ENCODE peak calls at places on chromosomes 12 and 14, in six cellular contexts. S is heart left ventricle, L is brain microvascular endothelial cell, M is ovary, T is thyroid gland, G is left ventricle myocardium inferior. R is an unnamed sample.

GRCh38 chr12:76024942-76025600 is 6.5 kb downstream of the PHLDA1 start:
- DNase-seq in S (no peak), L (peak; percentile 68), M (no peak), T (no peak), G (no peak), R (no peak)

GRCh38 chr12:25084816-25085215 is 110.1 kb downstream of the DNAI7 start:
- DNase-seq in S (no peak), L (no peak), M (no peak), T (no peak), G (no peak), R (no peak)

GRCh38 chr14:93090826-93091583 is 24.7 kb downstream of the ITPK1 start:
- DNase-seq in S (no peak), L (no peak), M (peak; percentile 46), T (no peak), G (peak; percentile 53), R (no peak)

GRCh38 chr12:100077367-100077766 is 65.3 kb downstream of the BLTP3B start:
- DNase-seq in S (no peak), L (no peak), M (no peak), T (no peak), G (no peak), R (no peak)

GRCh38 chr12:131046813-131047788 is 93.4 kb downstream of the ADGRD1 start:
- DNase-seq in S (peak; percentile 72), L (no peak), M (no peak), T (peak; percentile 30), G (peak; percentile 62), R (no peak)

GRCh38 chr12:6725350-6725749 is 1.5 kb downstream of the COPS7A start:
- DNase-seq in S (no peak), L (no peak), M (no peak), T (no peak), G (no peak), R (no peak)

GRCh38 chr12:25433581-25434325 is 119.3 kb downstream of the LMNTD1 start:
- DNase-seq in S (no peak), L (peak; percentile 29), M (no peak), T (no peak), G (no peak), R (no peak)

GRCh38 chr14:21852061-21852664 is 178.5 kb upstream of the OR4E1 start:
- DNase-seq in S (no peak), L (peak; percentile 29), M (no peak), T (peak; percentile 45), G (no peak), R (no peak)

GRCh38 chr12:19978193-19978592 is 390.1 kb upstream of the PDE3A start:
- DNase-seq in S (no peak), L (peak; percentile 94), M (no peak), T (no peak), G (no peak), R (no peak)

GRCh38 chr14:35879141-35879648 is 53.1 kb downstream of the BRMS1L start:
- DNase-seq in S (no peak), L (no peak), M (no peak), T (no peak), G (no peak), R (no peak)
- H3K4me3 ChIP-seq in S (no peak overlapping the region), L (no peak overlapping the region), M (no peak overlapping the region), T (no peak overlapping the region), G (no peak overlapping the region), R (no peak overlapping the region)

GRCh38 chr12:43154498-43155045 is 397.4 kb downstream of the ADAMTS20 start:
- DNase-seq in S (no peak), L (no peak), M (no peak), T (no peak), G (no peak), R (no peak)

GRCh38 chr12:43151406-43152080 is 400.5 kb downstream of the ADAMTS20 start:
- DNase-seq in S (no peak), L (no peak), M (no peak), T (no peak), G (no peak), R (no peak)

GRCh38 chr12:43147893-43148292 is 404.1 kb downstream of the ADAMTS20 start:
- DNase-seq in S (no peak), L (no peak), M (no peak), T (no peak), G (no peak), R (no peak)

GRCh38 chr12:43143278-43143677 is 408.7 kb downstream of the ADAMTS20 start:
- DNase-seq in S (no peak), L (no peak), M (no peak), T (no peak), G (no peak), R (no peak)

DNA sequence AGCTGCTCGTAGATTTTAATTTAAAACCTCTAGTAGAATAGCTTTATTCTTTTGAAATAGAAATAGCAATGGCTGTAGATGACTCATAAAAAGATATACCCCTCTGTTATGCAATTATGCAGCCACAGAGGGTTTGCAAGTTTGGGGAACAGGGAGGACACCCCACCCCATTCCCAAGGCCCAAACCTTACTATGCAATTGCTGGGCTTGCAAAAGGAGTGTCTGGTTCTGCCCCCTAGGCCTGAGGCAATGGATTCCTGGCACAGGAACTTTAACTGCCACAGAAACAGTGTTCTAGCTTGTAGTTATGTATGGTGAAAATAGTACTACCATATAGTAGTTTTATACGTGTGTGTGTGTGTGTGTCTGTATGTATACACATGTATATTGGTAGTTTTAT is 403.3 kb downstream of the ADAMTS20 start:
- DNase-seq in S (no peak), L (no peak), M (no peak), T (no peak), G (no peak), R (no peak)
- TF ChIP-seq CTCF in S (no peak), L (no peak), M (no peak), T (no peak), G (no peak), R (no peak)

GRCh38 chr12:59780605-59781135 is 184.8 kb downstream of the SLC16A7 start:
- DNase-seq in S (no peak), L (peak; percentile 25), M (no peak), T (no peak), G (no peak), R (no peak)
- H3K36me3 ChIP-seq in S (peaks cover 6% of the 10 kb centered on the region), L (no peaks in the 10 kb centered on the region), M (no peaks in the 10 kb centered on the region), T (no peaks in the 10 kb centered on the region), G (no peaks in the 10 kb centered on the region), R (no peaks in the 10 kb centered on the region)

GRCh38 chr12:32108829-32109228 is 2.2 kb downstream of the BICD1 start:
- DNase-seq in S (no peak), L (no peak), M (no peak), T (no peak), G (no peak), R (no peak)
- H3K4me3 ChIP-seq in S (no peak overlapping the region), L (peak overlapping the region; percentile 74), M (peak overlapping the region; percentile 98), T (no peak overlapping the region), G (no peak overlapping the region), R (peak overlapping the region; percentile 79)

R was measured in GM06990.